ENCODE peak calls at places on chromosomes 6 and 20, in five cellular contexts. One of them, this sample, is unnamed.

GRCh38 chr20:47544240-47544639 is 42.6 kb downstream of the NCOA3 start:
- DNase-seq in uterus: no peak
- DNase-seq in T-helper 9 cell: no peak
- DNase-seq in activated T-cell treated with anti-CD3 and anti-CD28 coated beads for 48 hours: no peak
- DNase-seq in hypothalamus: no peak
- DNase-seq in this sample: no peak

GRCh38 chr20:47358672-47359532 is 2.4 kb upstream of the ZMYND8 start:
- DNase-seq in activated T-cell treated with anti-CD3 and anti-CD28 coated beads for 48 hours: no peak
- DNase-seq in hypothalamus: peak
- DNase-seq in T-helper 9 cell: no peak
- DNase-seq in uterus: peak
- DNase-seq in this sample: no peak

GRCh38 chr6:154480144-154480639 is 30.3 kb downstream of the CNKSR3 start:
- DNase-seq in T-helper 9 cell: no peak
- DNase-seq in activated T-cell treated with anti-CD3 and anti-CD28 coated beads for 48 hours: no peak
- DNase-seq in hypothalamus: no peak
- DNase-seq in uterus: no peak
- DNase-seq in this sample: no peak

GRCh38 chr6:16667509-16667908 is 93.8 kb downstream of the ATXN1 start:
- DNase-seq in hypothalamus: no peak
- DNase-seq in uterus: no peak
- DNase-seq in T-helper 9 cell: no peak
- DNase-seq in activated T-cell treated with anti-CD3 and anti-CD28 coated beads for 48 hours: no peak
- DNase-seq in this sample: no peak

GRCh38 chr6:39037082-39037487 is 11.5 kb upstream of the GLP1R start:
- DNase-seq in activated T-cell treated with anti-CD3 and anti-CD28 coated beads for 48 hours: no peak
- DNase-seq in T-helper 9 cell: no peak
- DNase-seq in hypothalamus: no peak
- DNase-seq in uterus: no peak
- DNase-seq in this sample: peak

GRCh38 chr20:3863317-3863716 is 16.7 kb downstream of the MAVS start:
- DNase-seq in T-helper 9 cell: no peak
- DNase-seq in uterus: no peak
- DNase-seq in activated T-cell treated with anti-CD3 and anti-CD28 coated beads for 48 hours: no peak
- DNase-seq in hypothalamus: no peak
- DNase-seq in this sample: no peak

GRCh38 chr6:141735126-141735525 is 397.6 kb upstream of the GJE1 start:
- DNase-seq in activated T-cell treated with anti-CD3 and anti-CD28 coated beads for 48 hours: no peak
- DNase-seq in hypothalamus: no peak
- DNase-seq in T-helper 9 cell: no peak
- DNase-seq in uterus: no peak
- DNase-seq in this sample: no peak

GRCh38 chr20:25223765-25224720 is 23.8 kb upstream of the PYGB start:
- DNase-seq in hypothalamus: no peak
- DNase-seq in activated T-cell treated with anti-CD3 and anti-CD28 coated beads for 48 hours: no peak
- DNase-seq in T-helper 9 cell: no peak
- DNase-seq in uterus: peak
- DNase-seq in this sample: no peak

GRCh38 chr6:7846971-7847818 is 63.4 kb downstream of the TXNDC5 start:
- DNase-seq in uterus: no peak
- DNase-seq in hypothalamus: no peak
- DNase-seq in T-helper 9 cell: no peak
- DNase-seq in activated T-cell treated with anti-CD3 and anti-CD28 coated beads for 48 hours: no peak
- DNase-seq in this sample: no peak

GRCh38 chr20:36548006-36548315 is 6.6 kb downstream of the MYL9 start:
- DNase-seq in activated T-cell treated with anti-CD3 and anti-CD28 coated beads for 48 hours: no peak
- DNase-seq in hypothalamus: no peak
- DNase-seq in uterus: peak
- DNase-seq in T-helper 9 cell: no peak
- DNase-seq in this sample: no peak

GRCh38 chr6:154166140-154166539 is 127.1 kb downstream of the OPRM1 start:
- DNase-seq in uterus: no peak
- DNase-seq in activated T-cell treated with anti-CD3 and anti-CD28 coated beads for 48 hours: no peak
- DNase-seq in T-helper 9 cell: no peak
- DNase-seq in hypothalamus: no peak
- DNase-seq in this sample: no peak

GRCh38 chr20:46954490-46955038 is 59.9 kb downstream of the EYA2 start:
- DNase-seq in uterus: no peak
- DNase-seq in activated T-cell treated with anti-CD3 and anti-CD28 coated beads for 48 hours: no peak
- DNase-seq in hypothalamus: no peak
- DNase-seq in T-helper 9 cell: no peak
- DNase-seq in this sample: no peak

GRCh38 chr6:35236223-35236622 is 22.5 kb downstream of the SCUBE3 start:
- DNase-seq in uterus: no peak
- DNase-seq in hypothalamus: no peak
- DNase-seq in activated T-cell treated with anti-CD3 and anti-CD28 coated beads for 48 hours: no peak
- DNase-seq in T-helper 9 cell: no peak
- DNase-seq in this sample: no peak

GRCh38 chr6:166365221-166365620 is 17.5 kb downstream of the MPC1 start:
- DNase-seq in activated T-cell treated with anti-CD3 and anti-CD28 coated beads for 48 hours: no peak
- DNase-seq in hypothalamus: no peak
- DNase-seq in T-helper 9 cell: no peak
- DNase-seq in uterus: no peak
- DNase-seq in this sample: no peak

GRCh38 chr6:7108196-7108963 is 619 bp downstream of the RREB1 start:
- DNase-seq in activated T-cell treated with anti-CD3 and anti-CD28 coated beads for 48 hours: peak
- DNase-seq in uterus: peak
- DNase-seq in T-helper 9 cell: peak
- DNase-seq in hypothalamus: no peak
- DNase-seq in this sample: no peak

GRCh38 chr20:62591122-62591468 is 51.2 kb upstream of the SLCO4A1 start:
- DNase-seq in activated T-cell treated with anti-CD3 and anti-CD28 coated beads for 48 hours: no peak
- DNase-seq in T-helper 9 cell: no peak
- DNase-seq in hypothalamus: no peak
- DNase-seq in uterus: no peak
- DNase-seq in this sample: no peak

GRCh38 chr6:30884521-30885480 is 482 bp downstream of the DDR1 start:
- DNase-seq in hypothalamus: peak
- DNase-seq in activated T-cell treated with anti-CD3 and anti-CD28 coated beads for 48 hours: peak
- DNase-seq in uterus: peak
- DNase-seq in T-helper 9 cell: no peak
- DNase-seq in this sample: no peak

GRCh38 chr20:5061209-5061608 is 58.5 kb downstream of the PCNA start:
- DNase-seq in activated T-cell treated with anti-CD3 and anti-CD28 coated beads for 48 hours: no peak
- DNase-seq in T-helper 9 cell: no peak
- DNase-seq in uterus: no peak
- DNase-seq in hypothalamus: no peak
- DNase-seq in this sample: no peak

GRCh38 chr6:113317870-113318269 is 539.3 kb upstream of the MARCKS start:
- DNase-seq in activated T-cell treated with anti-CD3 and anti-CD28 coated beads for 48 hours: no peak
- DNase-seq in hypothalamus: no peak
- DNase-seq in T-helper 9 cell: no peak
- DNase-seq in uterus: no peak
- DNase-seq in this sample: no peak

GRCh38 chr6:150979826-150980225 is 114.3 kb downstream of the MTHFD1L start:
- DNase-seq in hypothalamus: no peak
- DNase-seq in T-helper 9 cell: no peak
- DNase-seq in uterus: no peak
- DNase-seq in activated T-cell treated with anti-CD3 and anti-CD28 coated beads for 48 hours: no peak
- DNase-seq in this sample: no peak

GRCh38 chr6:119603501-119603900 is 253.9 kb upstream of the MAN1A1 start:
- DNase-seq in uterus: no peak
- DNase-seq in T-helper 9 cell: no peak
- DNase-seq in activated T-cell treated with anti-CD3 and anti-CD28 coated beads for 48 hours: no peak
- DNase-seq in hypothalamus: no peak
- DNase-seq in this sample: no peak

GRCh38 chr6:150930816-150931215 is 65.3 kb downstream of the MTHFD1L start:
- DNase-seq in hypothalamus: no peak
- DNase-seq in T-helper 9 cell: no peak
- DNase-seq in uterus: no peak
- DNase-seq in activated T-cell treated with anti-CD3 and anti-CD28 coated beads for 48 hours: no peak
- DNase-seq in this sample: no peak

GRCh38 chr6:6246539-6246938 is 73.9 kb downstream of the F13A1 start:
- DNase-seq in activated T-cell treated with anti-CD3 and anti-CD28 coated beads for 48 hours: no peak
- DNase-seq in hypothalamus: no peak
- DNase-seq in uterus: no peak
- DNase-seq in T-helper 9 cell: no peak
- DNase-seq in this sample: no peak

GRCh38 chr6:28789553-28790083 is 134.2 kb downstream of the TRIM27 start:
- DNase-seq in hypothalamus: no peak
- DNase-seq in activated T-cell treated with anti-CD3 and anti-CD28 coated beads for 48 hours: peak
- DNase-seq in uterus: no peak
- DNase-seq in T-helper 9 cell: no peak
- DNase-seq in this sample: no peak

GRCh38 chr6:117545161-117545595 is 57.1 kb downstream of the GOPC start:
- DNase-seq in activated T-cell treated with anti-CD3 and anti-CD28 coated beads for 48 hours: no peak
- DNase-seq in hypothalamus: no peak
- DNase-seq in uterus: no peak
- DNase-seq in T-helper 9 cell: no peak
- DNase-seq in this sample: no peak

GRCh38 chr6:63999613-64000012 is 364.0 kb downstream of the PHF3 start:
- DNase-seq in uterus: no peak
- DNase-seq in hypothalamus: no peak
- DNase-seq in activated T-cell treated with anti-CD3 and anti-CD28 coated beads for 48 hours: no peak
- DNase-seq in T-helper 9 cell: no peak
- DNase-seq in this sample: no peak

This sample was measured in AML-193.